ENCODE peak calls at places on chromosomes 13 and 19, in six cellular contexts. D is K562, Y is endothelial cell of umbilical vein, L is HCT116, F is SK-N-SH, W is HepG2. H is an unnamed sample.

GRCh38 chr13:98983182-98983581 is 5.3 kb upstream of the DOCK9 start:
- DNase-seq in L (no peak), W (no peak), F (no peak), D (no peak), Y (peak), H (no peak)

GRCh38 chr19:29662604-29663404 is 2.5 kb upstream of the PLEKHF1 start:
- DNase-seq in Y (peak), D (peak), W (no peak), L (no peak), F (no peak), H (no peak)

GRCh38 chr13:25463496-25463895 is 91.7 kb downstream of the ATP8A2 start:
- DNase-seq in L (no peak), D (no peak), F (no peak), Y (no peak), W (no peak), H (no peak)

GRCh38 chr13:45108716-45109706 is 11.3 kb upstream of the GTF2F2 start:
- DNase-seq in L (no peak), W (no peak), Y (no peak), F (no peak), D (peak), H (no peak)

GRCh38 chr13:40660692-40661091 is 5.7 kb downstream of the FOXO1 start:
- DNase-seq in F (no peak), D (no peak), W (no peak), Y (no peak), L (no peak), H (no peak)

GRCh38 chr13:112885782-112886268 is 83.2 kb upstream of the MCF2L start:
- DNase-seq in D (peak), W (peak), L (peak), F (peak), Y (peak), H (no peak)

GRCh38 chr13:99760456-99760855 is 211.1 kb downstream of the ZIC5 start:
- DNase-seq in F (no peak), D (no peak), L (no peak), W (no peak), Y (no peak), H (no peak)

GRCh38 chr19:13015361-13016231 is 20.3 kb downstream of the NFIX start:
- DNase-seq in L (no peak), Y (no peak), D (no peak), W (no peak), F (no peak), H (no peak)

GRCh38 chr13:113116871-113117271 is 5.7 kb upstream of the F10 start:
- DNase-seq in W (no peak), Y (no peak), D (no peak), L (no peak), F (peak), H (no peak)

GRCh38 chr19:49895566-49896297 is 955 bp downstream of the IL4I1 start:
- DNase-seq in W (no peak), Y (no peak), F (no peak), D (no peak), L (no peak), H (no peak)

GRCh38 chr13:114015111-114015551 is 41.3 kb upstream of the C13orf46 start:
- DNase-seq in W (no peak), D (no peak), Y (no peak), F (no peak), L (no peak), H (no peak)

GRCh38 chr19:38701455-38702063 is 42.7 kb downstream of the CAPN12 start:
- DNase-seq in D (no peak), W (peak), L (no peak), F (no peak), Y (no peak), H (no peak)

GRCh38 chr13:53150568-53150967 is 122.0 kb downstream of the OLFM4 start:
- DNase-seq in F (no peak), L (no peak), W (no peak), Y (no peak), D (no peak), H (no peak)

GRCh38 chr19:58058428-58058827 is 654 bp upstream of the ZNF135 start:
- DNase-seq in D (no peak), Y (no peak), F (no peak), L (no peak), W (no peak), H (no peak)

GRCh38 chr13:101691326-101691725 is 238.9 kb downstream of the ITGBL1 start:
- DNase-seq in L (no peak), W (no peak), Y (no peak), F (no peak), D (no peak), H (no peak)

GRCh38 chr13:94464771-94465170 is 14.7 kb downstream of the DCT start:
- DNase-seq in F (no peak), Y (no peak), W (no peak), D (peak), L (no peak), H (no peak)

GRCh38 chr19:7743425-7743841 is 3.9 kb downstream of the CD209 start:
- DNase-seq in F (no peak), Y (no peak), L (no peak), W (no peak), D (no peak), H (no peak)

GRCh38 chr13:37701306-37701705 is 102.7 kb upstream of the POSTN start:
- DNase-seq in Y (peak), F (no peak), D (no peak), L (no peak), W (no peak), H (no peak)

GRCh38 chr13:33640832-33641231 is 177.1 kb upstream of the RFC3 start:
- DNase-seq in F (no peak), L (no peak), W (peak), D (no peak), Y (no peak), H (no peak)

GRCh38 chr13:51873419-51873818 is 11.7 kb downstream of the CCDC70 start:
- DNase-seq in Y (no peak), L (no peak), D (no peak), F (no peak), W (no peak), H (no peak)

GRCh38 chr19:44643605-44644390 is at the start of gene PVR:
- DNase-seq in F (peak), Y (peak), D (peak), L (no peak), W (peak), H (no peak)

GRCh38 chr13:73757471-73758233 is 376.6 kb downstream of the KLF12 start:
- DNase-seq in L (no peak), W (no peak), Y (no peak), D (no peak), F (no peak), H (no peak)

GRCh38 chr13:45327253-45327954 is 13.6 kb downstream of the TPT1 start:
- DNase-seq in Y (no peak), F (no peak), D (no peak), W (no peak), L (no peak), H (no peak)

GRCh38 chr13:111216166-111216960 is 101.3 kb downstream of the ARHGEF7 start:
- DNase-seq in W (peak), D (peak), Y (no peak), L (no peak), F (peak), H (no peak)

GRCh38 chr13:98942997-98943396 is 34.9 kb downstream of the DOCK9 start:
- DNase-seq in L (no peak), F (no peak), Y (no peak), W (no peak), D (no peak), H (no peak)

GRCh38 chr19:31902821-31903220 is 442.6 kb upstream of the ZNF507 start:
- DNase-seq in L (no peak), D (no peak), F (no peak), Y (no peak), W (no peak), H (no peak)

GRCh38 chr19:31908486-31909255 is 436.7 kb upstream of the ZNF507 start:
- DNase-seq in D (no peak), Y (no peak), F (no peak), W (no peak), L (no peak), H (no peak)

GRCh38 chr19:31911577-31911976 is 433.8 kb upstream of the ZNF507 start:
- DNase-seq in D (no peak), W (no peak), L (no peak), Y (no peak), F (no peak), H (no peak)

DNA sequence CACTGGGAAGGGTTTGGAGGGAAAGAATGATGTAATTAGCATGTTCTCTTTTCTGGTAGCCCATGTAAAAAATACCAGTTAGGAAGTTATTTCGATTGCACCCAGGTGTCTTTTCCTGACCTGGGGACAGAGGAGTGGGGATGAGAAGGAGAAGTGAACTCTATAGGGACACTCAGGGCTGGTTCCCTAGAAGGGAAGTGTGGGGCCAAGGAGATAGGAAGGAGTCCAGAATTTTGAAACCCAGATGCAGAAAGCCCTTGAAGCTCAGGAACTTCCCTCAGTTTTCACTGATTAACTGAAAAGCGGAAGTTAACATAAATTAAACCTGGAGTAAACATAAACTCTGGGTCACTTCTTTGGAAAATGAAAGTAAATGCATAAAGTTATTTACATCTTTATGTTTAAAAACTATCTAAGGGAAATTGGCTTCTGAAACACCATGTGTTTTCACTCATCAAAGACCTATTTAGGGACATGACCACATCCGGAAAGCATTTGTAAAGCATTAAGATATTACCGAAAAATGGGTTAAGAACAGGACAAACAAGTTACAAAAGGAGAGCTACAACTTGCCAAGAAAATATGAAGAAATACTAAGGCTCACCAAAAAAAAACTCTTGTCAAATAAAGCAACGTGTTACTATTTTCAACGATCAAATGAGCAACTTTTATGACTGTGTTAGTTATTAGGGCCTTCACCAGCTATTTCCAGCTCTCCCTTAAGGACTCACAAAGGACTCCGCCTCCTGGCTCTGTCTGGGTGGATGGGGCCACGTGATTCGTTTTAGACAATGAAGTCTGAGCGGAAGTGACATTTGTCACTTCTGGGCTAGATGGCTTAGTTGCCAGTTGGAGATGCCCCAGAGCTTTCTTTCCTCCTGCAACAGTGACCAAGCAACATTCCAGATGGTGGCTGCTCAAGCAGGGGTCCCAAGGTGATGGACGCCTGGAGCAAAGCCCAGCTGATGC is 439.1 kb upstream of the ZNF507 start:
- DNase-seq in Y (no peak), F (no peak), L (no peak), D (no peak), W (no peak), H (peak)
- H3K27ac ChIP-seq in Y (no peak), F (no peak), L (no peak), D (no peak), W (no peak), H (peak)

GRCh38 chr19:40616178-40616577 is 15.0 kb downstream of the LTBP4 start:
- DNase-seq in D (no peak), L (no peak), F (no peak), W (no peak), Y (no peak), H (no peak)

GRCh38 chr19:40612831-40613668 is 11.9 kb downstream of the LTBP4 start:
- DNase-seq in F (peak), W (no peak), D (peak), L (no peak), Y (no peak), H (no peak)

GRCh38 chr19:40614595-40615411 is 13.6 kb downstream of the LTBP4 start:
- DNase-seq in L (peak), W (no peak), Y (peak), F (peak), D (peak), H (peak)

GRCh38 chr19:40611900-40612698 is 10.9 kb downstream of the LTBP4 start:
- DNase-seq in Y (no peak), L (no peak), W (no peak), F (no peak), D (no peak), H (no peak)

GRCh38 chr19:40613669-40614594 is 12.8 kb downstream of the LTBP4 start:
- DNase-seq in F (no peak), L (peak), W (no peak), Y (no peak), D (peak), H (no peak)
- H3K9ac ChIP-seq in F (no peak), L (peak), W (peak), Y (peak), D (peak), H (peak)

GRCh38 chr19:1183543-1184172 is 9.6 kb upstream of the SBNO2 start:
- DNase-seq in L (peak), F (peak), Y (peak), D (no peak), W (peak), H (no peak)
- TF ChIP-seq POLR2AphosphoS5 in L (peak), F (no peak), Y (peak), D (no peak), W (no peak), H (no peak)

GRCh38 chr19:17553256-17553655 is 2.2 kb upstream of the COLGALT1 start:
- DNase-seq in D (peak), Y (peak), W (no peak), F (no peak), L (no peak), H (peak)
- H3K27ac ChIP-seq in D (peak), Y (peak), W (no peak), F (peak), L (peak), H (peak)

GRCh38 chr19:21571316-21571715 is 65.9 kb downstream of the ZNF429 start:
- DNase-seq in F (no peak), Y (no peak), L (no peak), W (no peak), D (no peak), H (no peak)

GRCh38 chr19:21574607-21575006 is 69.2 kb downstream of the ZNF429 start:
- DNase-seq in L (no peak), W (no peak), D (no peak), F (no peak), Y (no peak), H (no peak)

GRCh38 chr19:21569497-21569870 is 64.1 kb downstream of the ZNF429 start:
- DNase-seq in L (no peak), D (no peak), F (no peak), Y (no peak), W (no peak), H (no peak)

GRCh38 chr19:21566073-21566472 is 60.7 kb downstream of the ZNF429 start:
- DNase-seq in F (no peak), Y (no peak), W (no peak), D (peak), L (no peak), H (no peak)

DNA sequence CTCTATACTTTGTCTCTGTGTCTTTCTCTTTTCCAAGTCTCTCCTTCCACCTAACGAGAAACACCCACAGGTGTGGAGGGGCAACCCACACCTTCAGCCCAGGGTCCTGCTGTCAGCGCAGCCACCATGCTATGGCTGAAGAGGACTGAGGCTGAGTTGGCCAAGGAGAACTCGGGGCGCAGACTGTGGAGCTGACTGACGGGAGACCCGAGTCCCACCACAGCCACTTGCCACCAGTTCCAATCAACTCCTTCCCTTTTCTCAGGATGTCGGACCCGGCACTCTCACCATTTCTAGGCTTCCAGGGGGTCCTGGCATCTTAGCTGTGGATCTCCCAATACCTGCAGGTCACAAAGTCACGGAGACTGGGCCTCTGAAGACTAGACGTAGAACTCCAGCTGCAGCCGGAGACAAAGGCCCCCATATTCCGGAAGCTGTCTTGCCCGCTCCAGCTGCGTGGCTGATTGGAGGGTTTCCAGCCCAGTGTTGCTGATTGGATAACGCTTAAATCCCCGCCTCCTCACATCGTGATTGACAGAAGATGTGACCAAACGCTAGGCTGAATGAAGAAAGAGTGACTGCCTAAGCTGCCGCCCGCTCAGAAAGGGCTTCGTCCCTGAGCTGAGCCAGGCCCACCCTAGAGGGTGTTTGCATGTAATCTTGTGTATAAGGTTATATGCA is 63.6 kb downstream of the ZNF429 start:
- DNase-seq in Y (no peak), D (no peak), W (no peak), L (no peak), F (no peak), H (no peak)
- H3K9ac ChIP-seq in Y (no peak), D (no peak), W (no peak), L (no peak), F (no peak), H (no peak)

H was measured in SK-N-MC.